ENCODE peak calls at places on chromosomes 4 and X, in eight cellular contexts. H is IMR-90; Z is dermis microvascular lymphatic vessel endothelial cell; I is cardiac muscle cell; O is stimulated activated CD8-positive, alpha-beta memory T cell treated with anti-CD3 and anti-CD28 coated beads, Interleukin-7, amount 100 ng/mL, for 1 hour; J is Daoy; F is ascending aorta; Q is Peyer's patch. K is an unnamed sample.
A peak's percentile ranks its signal among the peaks of the same experiment; 100 is the strongest.

GRCh38 chr4:128006592-128006991 is 41.4 kb downstream of the ABHD18 start:
- DNase-seq in F (no peak), I (no peak), O (no peak), H (peak; percentile 63), J (peak; percentile 1), Z (no peak), Q (no peak), K (peak; percentile 33)

GRCh38 chr4:81783565-81783964 is 311.9 kb upstream of the RASGEF1B start:
- DNase-seq in H (no peak), I (no peak), O (no peak), Z (no peak), F (no peak), J (no peak), Q (no peak), K (no peak)

GRCh38 chr4:2009651-2010233 is 968 bp upstream of the NELFA start:
- DNase-seq in O (no peak), Q (peak; percentile 80), H (peak; percentile 45), J (peak; percentile 64), F (no peak), I (peak; percentile 77), Z (peak; percentile 43), K (peak; percentile 57)

GRCh38 chr4:100069207-100069606 is 119.1 kb upstream of the H2AZ1 start:
- DNase-seq in Z (no peak), I (no peak), Q (no peak), F (no peak), J (no peak), O (no peak), H (no peak), K (no peak)

GRCh38 chr4:583820-584219 is 7.7 kb upstream of the TMEM271 start:
- DNase-seq in Z (no peak), O (no peak), F (no peak), I (no peak), H (no peak), J (no peak), Q (no peak), K (no peak)

GRCh38 chr4:26821677-26822503 is 38.8 kb upstream of the STIM2 start:
- DNase-seq in Q (peak; percentile 53), Z (peak; percentile 43), J (no peak), O (no peak), I (no peak), H (peak; percentile 20), F (no peak), K (peak; percentile 3)

GRCh38 chrX:43866423-43866822 is 15.8 kb downstream of the MAOB start:
- DNase-seq in H (no peak), O (no peak), Z (no peak), Q (no peak), I (no peak), J (no peak), F (no peak), K (no peak)

GRCh38 chr4:110041742-110042141 is 129.1 kb downstream of the EGF start:
- DNase-seq in I (no peak), Z (no peak), H (no peak), Q (no peak), F (no peak), J (no peak), O (no peak), K (no peak)

GRCh38 chr4:163613375-163613774 is 118.9 kb downstream of the TMA16 start:
- DNase-seq in Q (no peak), F (no peak), J (no peak), Z (no peak), O (no peak), I (no peak), H (no peak), K (no peak)

GRCh38 chr4:147560632-147561031 is 56.6 kb upstream of the TMEM184C start:
- DNase-seq in F (no peak), I (no peak), O (no peak), H (peak; percentile 82), J (no peak), Q (no peak), Z (no peak), K (peak; percentile 52)

GRCh38 chr4:107991945-107992625 is 2.4 kb downstream of the HADH start:
- DNase-seq in Z (no peak), J (no peak), O (no peak), F (no peak), H (peak; percentile 15), I (no peak), Q (no peak), K (no peak)

GRCh38 chr4:9983211-9983610 is 38.1 kb downstream of the SLC2A9 start:
- DNase-seq in Z (no peak), O (no peak), I (no peak), J (no peak), H (no peak), Q (no peak), F (no peak), K (no peak)

GRCh38 chr4:89216866-89217265 is 90.7 kb downstream of the GPRIN3 start:
- DNase-seq in Q (no peak), I (no peak), F (no peak), J (no peak), H (no peak), O (no peak), Z (no peak), K (no peak)

GRCh38 chr4:31081375-31081774 is 361.2 kb downstream of the PCDH7 start:
- DNase-seq in I (no peak), Q (no peak), H (peak; percentile 72), J (no peak), Z (no peak), F (no peak), O (no peak), K (peak; percentile 43)

GRCh38 chr4:107760281-107760947 is 40.4 kb upstream of the PAPSS1 start:
- DNase-seq in J (peak; percentile 17), O (no peak), Q (peak; percentile 77), F (no peak), Z (peak; percentile 72), I (peak; percentile 16), H (peak; percentile 5), K (no peak)

GRCh38 chrX:39936886-39937770 is 160.6 kb downstream of the BCOR start:
- DNase-seq in Z (no peak), O (no peak), J (no peak), I (no peak), Q (no peak), H (no peak), F (no peak), K (no peak)

GRCh38 chr4:165493359-165493758 is 114.6 kb downstream of the CPE start:
- DNase-seq in H (peak; percentile 38), J (peak; percentile 66), O (peak; percentile 40), Z (peak; percentile 51), Q (peak; percentile 79), I (peak; percentile 79), F (no peak), K (peak; percentile 53)

GRCh38 chr4:146040623-146041022 is 102.0 kb upstream of the ZNF827 start:
- DNase-seq in I (no peak), O (no peak), F (no peak), Q (no peak), H (no peak), J (no peak), Z (no peak), K (no peak)

GRCh38 chr4:33477715-33478114 is 2757.5 kb downstream of the PCDH7 start:
- DNase-seq in H (no peak), Z (no peak), J (no peak), F (no peak), Q (no peak), O (no peak), I (no peak), K (no peak)

GRCh38 chrX:10508891-10509290 is 111.5 kb downstream of the MID1 start:
- DNase-seq in O (no peak), F (no peak), J (no peak), Q (no peak), H (no peak), I (no peak), Z (no peak), K (no peak)

GRCh38 chr4:82951196-82951595 is 50.7 kb downstream of the THAP9 start:
- DNase-seq in O (no peak), F (no peak), I (no peak), Q (no peak), Z (no peak), J (no peak), H (peak; percentile 10), K (no peak)

GRCh38 chr4:68278045-68278444 is 32.6 kb upstream of the TMPRSS11B start:
- DNase-seq in H (no peak), J (no peak), F (no peak), I (no peak), Z (no peak), O (no peak), Q (no peak), K (no peak)

GRCh38 chr4:55865228-55865806 is 11.9 kb downstream of the EXOC1 start:
- DNase-seq in I (no peak), O (no peak), F (no peak), Q (no peak), J (no peak), H (peak; percentile 71), Z (no peak), K (peak; percentile 73)

GRCh38 chr4:48120132-48120531 is 13.9 kb downstream of the TXK start:
- DNase-seq in H (no peak), I (no peak), J (no peak), F (no peak), Q (no peak), O (no peak), Z (no peak), K (no peak)

GRCh38 chr4:157674699-157675098 is 454.2 kb downstream of the GRIA2 start:
- DNase-seq in J (no peak), I (no peak), Z (no peak), F (no peak), O (no peak), H (no peak), Q (no peak), K (no peak)

GRCh38 chr4:165505991-165506779 is 127.4 kb downstream of the CPE start:
- DNase-seq in H (peak; percentile 30), Q (no peak), J (no peak), I (no peak), F (no peak), Z (no peak), O (no peak), K (no peak)

GRCh38 chr4:87005690-87006461 is 71.1 kb downstream of the AFF1 start:
- DNase-seq in Q (peak; percentile 58), F (no peak), H (no peak), Z (no peak), O (no peak), J (peak; percentile 14), I (peak; percentile 37), K (peak; percentile 25)

GRCh38 chr4:76673361-76673760 is 224.6 kb downstream of the SOWAHB start:
- DNase-seq in H (no peak), F (no peak), I (no peak), Z (no peak), Q (no peak), J (no peak), O (no peak), K (no peak)

GRCh38 chr4:87339440-87339839 is 16.8 kb upstream of the HSD17B13 start:
- DNase-seq in O (no peak), Q (no peak), Z (no peak), I (no peak), F (no peak), J (no peak), H (no peak), K (no peak)

GRCh38 chrX:136318895-136319597 is 18.3 kb downstream of the ADGRG4 start:
- DNase-seq in Z (no peak), H (no peak), J (no peak), I (no peak), F (no peak), O (no peak), Q (no peak), K (no peak)

GRCh38 chr4:87060957-87061356 is 126.1 kb downstream of the AFF1 start:
- DNase-seq in Z (no peak), I (no peak), O (no peak), F (no peak), J (peak; percentile 84), Q (no peak), H (peak; percentile 88), K (peak; percentile 84)

GRCh38 chr4:828641-829271 is 2.8 kb upstream of the CPLX1 start:
- DNase-seq in O (no peak), H (no peak), Q (no peak), F (no peak), Z (no peak), J (peak; percentile 33), I (no peak), K (peak; percentile 35)

GRCh38 chr4:113645771-113646455 is 115.6 kb downstream of the CAMK2D start:
- DNase-seq in Q (peak; percentile 68), I (no peak), J (peak; percentile 70), F (no peak), H (peak; percentile 82), Z (no peak), O (no peak), K (peak; percentile 79)

GRCh38 chr4:152535236-152535902 is 523 bp downstream of the FBXW7 start:
- DNase-seq in Z (no peak), O (no peak), H (no peak), I (no peak), J (peak; percentile 5), F (no peak), Q (no peak), K (no peak)